ENCODE peak calls at places on chromosome 11, in seven cellular contexts. E is GM13976; S is stimulated activated CD8-positive, alpha-beta memory T cell treated with anti-CD3 and anti-CD28 coated beads, Interleukin-7, amount 100 ng/mL, for 1 hour; Z is GM10248; V is hippocampal formation; R is left ventricle myocardium inferior; N is activated T-helper 1 cell treated with Interleukin-2 at 50 U/mL for 16 hours. Q is an unnamed sample.
A peak's percentile ranks its signal among the peaks of the same experiment; 100 is the strongest.

GRCh38 chr11:10784229-10785145 is 24.2 kb downstream of the EIF4G2 start:
- DNase-seq in Z (no peak), V (no peak), N (no peak), R (peak; percentile 28), E (no peak), S (no peak), Q (no peak)

GRCh38 chr11:80182906-80183305 is 742.1 kb upstream of the TENM4 start:
- DNase-seq in R (no peak), E (no peak), V (no peak), N (no peak), S (no peak), Z (no peak), Q (no peak)

GRCh38 chr11:124115782-124116616 is 749 bp downstream of the VWA5A start:
- DNase-seq in R (no peak), E (no peak), V (peak; percentile 17), N (no peak), Z (no peak), S (no peak), Q (no peak)

GRCh38 chr11:94017446-94017845 is 3.7 kb upstream of the HEPHL1 start:
- DNase-seq in S (no peak), N (no peak), V (no peak), R (no peak), Z (no peak), E (no peak), Q (no peak)

GRCh38 chr11:73147771-73148681 is 5.9 kb upstream of the FCHSD2 start:
- DNase-seq in R (peak; percentile 78), V (no peak), E (peak; percentile 54), S (no peak), Z (no peak), N (no peak), Q (no peak)

GRCh38 chr11:19499999-19500398 is 212.6 kb upstream of the NAV2 start:
- DNase-seq in R (no peak), V (no peak), E (no peak), Z (no peak), N (no peak), S (no peak), Q (no peak)

GRCh38 chr11:105000797-105001196 is 22.2 kb downstream of the CASP5 start:
- DNase-seq in N (peak; percentile 26), V (peak; percentile 1), R (no peak), E (peak; percentile 28), Z (peak; percentile 38), S (peak; percentile 28), Q (no peak)

GRCh38 chr11:17596711-17597110 is 49.7 kb downstream of the OTOG start:
- DNase-seq in R (no peak), N (no peak), Z (no peak), S (no peak), V (no peak), E (no peak), Q (no peak)

GRCh38 chr11:102398297-102398696 is 51.3 kb downstream of the BIRC2 start:
- DNase-seq in Z (no peak), N (no peak), E (no peak), R (no peak), S (no peak), V (no peak), Q (no peak)

GRCh38 chr11:130071211-130071712 is 1.6 kb downstream of the APLP2 start:
- DNase-seq in Z (no peak), E (no peak), R (no peak), V (no peak), N (no peak), S (no peak), Q (no peak)

GRCh38 chr11:109695696-109696095 is 273.7 kb downstream of the C11orf87 start:
- DNase-seq in N (no peak), S (no peak), R (no peak), E (no peak), Z (no peak), V (no peak), Q (no peak)

GRCh38 chr11:105230586-105230985 is 91.0 kb upstream of the CARD18 start:
- DNase-seq in N (no peak), Z (no peak), V (no peak), S (no peak), E (no peak), R (no peak), Q (no peak)

GRCh38 chr11:76824083-76824939 is 36.4 kb upstream of the ACER3 start:
- DNase-seq in V (no peak), E (no peak), N (no peak), Z (no peak), R (no peak), S (no peak), Q (no peak)

GRCh38 chr11:62552465-62552782 is 5.8 kb upstream of the AHNAK start:
- DNase-seq in Z (no peak), N (no peak), R (peak; percentile 26), E (no peak), S (no peak), V (no peak), Q (no peak)

GRCh38 chr11:70483077-70483861 is 84.9 kb downstream of the CTTN start:
- DNase-seq in S (no peak), N (no peak), Z (peak; percentile 63), V (no peak), E (peak; percentile 72), R (peak; percentile 45), Q (no peak)

GRCh38 chr11:37804666-37805065 is 1206.6 kb upstream of the RAG2 start:
- DNase-seq in E (no peak), S (no peak), Z (no peak), V (no peak), N (no peak), R (no peak), Q (no peak)

GRCh38 chr11:120096756-120097191 is 41.1 kb downstream of the TRIM29 start:
- DNase-seq in R (no peak), N (no peak), S (no peak), Z (no peak), E (no peak), V (no peak), Q (no peak)

GRCh38 chr11:44868021-44868420 is 82.7 kb downstream of the TP53I11 start:
- DNase-seq in S (no peak), R (no peak), V (no peak), N (no peak), Z (no peak), E (no peak), Q (no peak)

GRCh38 chr11:64204464-64204989 is 2.0 kb upstream of the FERMT3 start:
- DNase-seq in N (peak; percentile 71), Z (peak; percentile 83), E (peak; percentile 86), R (peak; percentile 81), S (peak; percentile 73), V (peak; percentile 75), Q (peak; percentile 96)

GRCh38 chr11:117686711-117687110 is 110.3 kb downstream of the DSCAML1 start:
- DNase-seq in V (no peak), Z (no peak), R (no peak), E (no peak), S (no peak), N (no peak), Q (no peak)

GRCh38 chr11:72524711-72525110 is 90.4 kb upstream of the CLPB start:
- DNase-seq in E (no peak), R (no peak), N (no peak), Z (no peak), S (no peak), V (no peak), Q (no peak)

GRCh38 chr11:113773092-113773415 is 438 bp downstream of the ZW10 start:
- DNase-seq in Z (no peak), R (no peak), E (no peak), V (no peak), S (no peak), N (no peak), Q (peak; percentile 87)

GRCh38 chr11:68683086-68683951 is 1.0 kb upstream of the GAL start:
- DNase-seq in Z (no peak), V (no peak), N (no peak), R (no peak), E (no peak), S (no peak), Q (no peak)

GRCh38 chr11:56345739-56346138 is at the start of gene OR8K1:
- DNase-seq in V (no peak), E (no peak), R (no peak), S (no peak), Z (no peak), N (no peak), Q (no peak)

GRCh38 chr11:130121430-130121978 is 38.1 kb upstream of the ST14 start:
- DNase-seq in V (no peak), S (no peak), E (no peak), N (no peak), R (no peak), Z (no peak), Q (no peak)

GRCh38 chr11:35029979-35030378 is 109.0 kb upstream of the CD44 start:
- DNase-seq in E (peak; percentile 7), Z (no peak), S (no peak), N (no peak), R (no peak), V (no peak), Q (no peak)

GRCh38 chr11:127843483-127844396 is 743.6 kb downstream of the ETS1 start:
- DNase-seq in V (peak; percentile 39), S (peak; percentile 25), N (peak; percentile 13), R (peak; percentile 53), Z (peak; percentile 43), E (peak; percentile 50), Q (peak; percentile 27)

GRCh38 chr11:100821198-100821597 is 134.1 kb downstream of the ARHGAP42 start:
- DNase-seq in N (no peak), R (no peak), E (no peak), V (no peak), S (no peak), Z (no peak), Q (no peak)

GRCh38 chr11:70521475-70522260 is 123.3 kb downstream of the CTTN start:
- DNase-seq in N (no peak), V (no peak), E (no peak), S (no peak), R (no peak), Z (no peak), Q (no peak)

GRCh38 chr11:6627762-6628241 is 8.6 kb upstream of the TPP1 start:
- DNase-seq in R (no peak), Z (peak; percentile 72), E (peak; percentile 78), N (no peak), V (no peak), S (no peak), Q (no peak)

GRCh38 chr11:102613455-102613854 is 11.7 kb downstream of the MMP20 start:
- DNase-seq in E (no peak), Z (no peak), R (no peak), S (no peak), N (no peak), V (no peak), Q (no peak)

GRCh38 chr11:65719887-65720236 is 736 bp downstream of the RNASEH2C start:
- DNase-seq in R (no peak), Z (peak; percentile 32), S (no peak), V (no peak), E (no peak), N (no peak), Q (no peak)

GRCh38 chr11:10659339-10660216 is 34.0 kb downstream of the IRAG1 start:
- DNase-seq in N (no peak), E (no peak), R (no peak), Z (no peak), V (no peak), S (no peak), Q (peak; percentile 79)